ENCODE peak calls at places on chromosome 16, in nine cellular contexts. One of them, this sample, is unnamed.

GRCh38 chr16:72850863-72851262 is 197.1 kb downstream of the ZFHX3 start:
- DNase-seq in stomach: no peak
- DNase-seq in IMR-90: peak
- DNase-seq in sigmoid colon: no peak
- DNase-seq in ovary: no peak
- DNase-seq in prostate gland: no peak
- DNase-seq in uterus: peak
- DNase-seq in right lobe of liver: no peak
- DNase-seq in HCT116: no peak
- DNase-seq in this sample: no peak

GRCh38 chr16:3949287-3949686 is 68.8 kb upstream of the CREBBP start:
- DNase-seq in HCT116: no peak
- DNase-seq in uterus: no peak
- DNase-seq in prostate gland: no peak
- DNase-seq in stomach: no peak
- DNase-seq in right lobe of liver: no peak
- DNase-seq in IMR-90: no peak
- DNase-seq in ovary: no peak
- DNase-seq in sigmoid colon: peak
- DNase-seq in this sample: no peak

GRCh38 chr16:3842994-3843393 is 37.5 kb downstream of the CREBBP start:
- DNase-seq in uterus: no peak
- DNase-seq in IMR-90: no peak
- DNase-seq in stomach: no peak
- DNase-seq in prostate gland: no peak
- DNase-seq in sigmoid colon: peak
- DNase-seq in HCT116: no peak
- DNase-seq in ovary: no peak
- DNase-seq in right lobe of liver: peak
- DNase-seq in this sample: no peak

GRCh38 chr16:82016268-82016667 is 5.0 kb upstream of the SDR42E1 start:
- DNase-seq in ovary: no peak
- DNase-seq in IMR-90: peak
- DNase-seq in uterus: no peak
- DNase-seq in prostate gland: peak
- DNase-seq in stomach: no peak
- DNase-seq in right lobe of liver: no peak
- DNase-seq in sigmoid colon: no peak
- DNase-seq in HCT116: peak
- DNase-seq in this sample: peak

GRCh38 chr16:5205394-5206040 is 107.9 kb upstream of the EEF2KMT start:
- DNase-seq in HCT116: no peak
- DNase-seq in sigmoid colon: no peak
- DNase-seq in uterus: no peak
- DNase-seq in ovary: no peak
- DNase-seq in prostate gland: no peak
- DNase-seq in IMR-90: no peak
- DNase-seq in stomach: no peak
- DNase-seq in right lobe of liver: no peak
- DNase-seq in this sample: no peak

GRCh38 chr16:89452925-89453324 is 37.4 kb downstream of the ANKRD11 start:
- DNase-seq in uterus: no peak
- DNase-seq in HCT116: no peak
- DNase-seq in IMR-90: no peak
- DNase-seq in prostate gland: no peak
- DNase-seq in stomach: no peak
- DNase-seq in right lobe of liver: no peak
- DNase-seq in ovary: no peak
- DNase-seq in sigmoid colon: no peak
- DNase-seq in this sample: no peak

GRCh38 chr16:67801889-67802288 is 4.5 kb downstream of the RANBP10 start:
- DNase-seq in IMR-90: no peak
- DNase-seq in right lobe of liver: no peak
- DNase-seq in prostate gland: no peak
- DNase-seq in sigmoid colon: no peak
- DNase-seq in uterus: no peak
- DNase-seq in ovary: no peak
- DNase-seq in HCT116: no peak
- DNase-seq in stomach: no peak
- DNase-seq in this sample: no peak

GRCh38 chr16:55647343-55647742 is 8.4 kb upstream of the SLC6A2 start:
- DNase-seq in IMR-90: no peak
- DNase-seq in uterus: no peak
- DNase-seq in right lobe of liver: no peak
- DNase-seq in ovary: no peak
- DNase-seq in prostate gland: no peak
- DNase-seq in sigmoid colon: no peak
- DNase-seq in stomach: no peak
- DNase-seq in HCT116: no peak
- DNase-seq in this sample: no peak

GRCh38 chr16:62805221-62805857 is 769.1 kb upstream of the CDH8 start:
- DNase-seq in HCT116: no peak
- DNase-seq in uterus: no peak
- DNase-seq in prostate gland: no peak
- DNase-seq in ovary: no peak
- DNase-seq in right lobe of liver: peak
- DNase-seq in sigmoid colon: peak
- DNase-seq in IMR-90: no peak
- DNase-seq in stomach: peak
- DNase-seq in this sample: no peak

GRCh38 chr16:89921699-89922476 is 1.3 kb upstream of the TUBB3 start:
- DNase-seq in uterus: peak
- DNase-seq in ovary: peak
- DNase-seq in sigmoid colon: peak
- DNase-seq in IMR-90: peak
- DNase-seq in stomach: peak
- DNase-seq in HCT116: peak
- DNase-seq in prostate gland: no peak
- DNase-seq in right lobe of liver: no peak
- DNase-seq in this sample: peak

GRCh38 chr16:78693496-78693895 is 594.0 kb downstream of the WWOX start:
- DNase-seq in right lobe of liver: no peak
- DNase-seq in ovary: no peak
- DNase-seq in IMR-90: no peak
- DNase-seq in sigmoid colon: no peak
- DNase-seq in uterus: no peak
- DNase-seq in prostate gland: no peak
- DNase-seq in HCT116: no peak
- DNase-seq in stomach: no peak
- DNase-seq in this sample: no peak

GRCh38 chr16:23387666-23388065 is 65.3 kb downstream of the COG7 start:
- DNase-seq in right lobe of liver: no peak
- DNase-seq in IMR-90: no peak
- DNase-seq in uterus: no peak
- DNase-seq in prostate gland: no peak
- DNase-seq in sigmoid colon: no peak
- DNase-seq in HCT116: no peak
- DNase-seq in stomach: no peak
- DNase-seq in ovary: no peak
- DNase-seq in this sample: no peak

GRCh38 chr16:89017956-89018604 is 41.1 kb upstream of the CBFA2T3 start:
- DNase-seq in sigmoid colon: peak
- DNase-seq in stomach: no peak
- DNase-seq in prostate gland: no peak
- DNase-seq in ovary: no peak
- DNase-seq in IMR-90: no peak
- DNase-seq in uterus: no peak
- DNase-seq in right lobe of liver: no peak
- DNase-seq in HCT116: no peak
- DNase-seq in this sample: no peak

GRCh38 chr16:68972720-68973119 is 129.4 kb downstream of the TANGO6 start:
- DNase-seq in sigmoid colon: no peak
- DNase-seq in ovary: no peak
- DNase-seq in right lobe of liver: no peak
- DNase-seq in IMR-90: peak
- DNase-seq in stomach: no peak
- DNase-seq in uterus: no peak
- DNase-seq in HCT116: no peak
- DNase-seq in prostate gland: no peak
- DNase-seq in this sample: no peak

GRCh38 chr16:73483076-73483791 is 435.3 kb upstream of the ZFHX3 start:
- DNase-seq in HCT116: no peak
- DNase-seq in uterus: no peak
- DNase-seq in prostate gland: no peak
- DNase-seq in IMR-90: no peak
- DNase-seq in right lobe of liver: no peak
- DNase-seq in sigmoid colon: no peak
- DNase-seq in stomach: no peak
- DNase-seq in ovary: no peak
- DNase-seq in this sample: no peak

GRCh38 chr16:85319208-85319983 is 207.1 kb upstream of the CIBAR2 start:
- DNase-seq in ovary: no peak
- DNase-seq in HCT116: no peak
- DNase-seq in stomach: no peak
- DNase-seq in sigmoid colon: no peak
- DNase-seq in IMR-90: no peak
- DNase-seq in uterus: no peak
- DNase-seq in prostate gland: no peak
- DNase-seq in right lobe of liver: no peak
- DNase-seq in this sample: no peak

GRCh38 chr16:85320677-85321385 is 208.6 kb upstream of the CIBAR2 start:
- DNase-seq in sigmoid colon: no peak
- DNase-seq in prostate gland: no peak
- DNase-seq in stomach: no peak
- DNase-seq in ovary: no peak
- DNase-seq in right lobe of liver: no peak
- DNase-seq in uterus: no peak
- DNase-seq in IMR-90: no peak
- DNase-seq in HCT116: no peak
- DNase-seq in this sample: no peak

GRCh38 chr16:85317704-85318103 is 205.4 kb upstream of the CIBAR2 start:
- DNase-seq in right lobe of liver: no peak
- DNase-seq in HCT116: no peak
- DNase-seq in sigmoid colon: no peak
- DNase-seq in IMR-90: no peak
- DNase-seq in ovary: no peak
- DNase-seq in uterus: no peak
- DNase-seq in prostate gland: no peak
- DNase-seq in stomach: no peak
- DNase-seq in this sample: no peak

GRCh38 chr16:85321856-85322271 is 209.6 kb upstream of the CIBAR2 start:
- DNase-seq in stomach: peak
- DNase-seq in sigmoid colon: peak
- DNase-seq in HCT116: no peak
- DNase-seq in uterus: peak
- DNase-seq in prostate gland: peak
- DNase-seq in ovary: peak
- DNase-seq in IMR-90: peak
- DNase-seq in right lobe of liver: peak
- DNase-seq in this sample: peak

GRCh38 chr16:85319984-85320440 is 207.7 kb upstream of the CIBAR2 start:
- DNase-seq in right lobe of liver: no peak
- DNase-seq in stomach: no peak
- DNase-seq in ovary: no peak
- DNase-seq in uterus: no peak
- DNase-seq in IMR-90: no peak
- DNase-seq in prostate gland: no peak
- DNase-seq in HCT116: no peak
- DNase-seq in sigmoid colon: no peak
- DNase-seq in this sample: no peak
- TF ChIP-seq POLR2A in right lobe of liver: no peak
- TF ChIP-seq POLR2A in stomach: no peak
- TF ChIP-seq POLR2A in ovary: no peak
- TF ChIP-seq POLR2A in uterus: no peak
- TF ChIP-seq POLR2A in IMR-90: no peak
- TF ChIP-seq POLR2A in prostate gland: no peak
- TF ChIP-seq POLR2A in HCT116: no peak
- TF ChIP-seq POLR2A in sigmoid colon: no peak
- TF ChIP-seq POLR2A in this sample: no peak

GRCh38 chr16:96935-97381 is 18.9 kb downstream of the MPG start:
- DNase-seq in right lobe of liver: peak
- DNase-seq in HCT116: peak
- DNase-seq in ovary: peak
- DNase-seq in uterus: peak
- DNase-seq in IMR-90: peak
- DNase-seq in sigmoid colon: peak
- DNase-seq in prostate gland: peak
- DNase-seq in stomach: peak
- DNase-seq in this sample: peak
- TF ChIP-seq POLR2A in right lobe of liver: no peak
- TF ChIP-seq POLR2A in HCT116: no peak
- TF ChIP-seq POLR2A in ovary: peak
- TF ChIP-seq POLR2A in uterus: no peak
- TF ChIP-seq POLR2A in IMR-90: peak
- TF ChIP-seq POLR2A in sigmoid colon: no peak
- TF ChIP-seq POLR2A in prostate gland: peak
- TF ChIP-seq POLR2A in stomach: no peak
- TF ChIP-seq POLR2A in this sample: no peak

GRCh38 chr16:2514333-2515179 is 804 bp downstream of the ATP6V0C start:
- DNase-seq in HCT116: no peak
- DNase-seq in right lobe of liver: peak
- DNase-seq in ovary: peak
- DNase-seq in stomach: peak
- DNase-seq in sigmoid colon: peak
- DNase-seq in IMR-90: no peak
- DNase-seq in prostate gland: no peak
- DNase-seq in uterus: no peak
- DNase-seq in this sample: no peak

GRCh38 chr16:2518823-2519710 is 1.1 kb upstream of the AMDHD2 start:
- DNase-seq in HCT116: no peak
- DNase-seq in prostate gland: no peak
- DNase-seq in right lobe of liver: peak
- DNase-seq in uterus: peak
- DNase-seq in ovary: peak
- DNase-seq in stomach: no peak
- DNase-seq in sigmoid colon: peak
- DNase-seq in IMR-90: no peak
- DNase-seq in this sample: no peak

GRCh38 chr16:2517954-2518605 is 2.1 kb upstream of the AMDHD2 start:
- DNase-seq in right lobe of liver: no peak
- DNase-seq in uterus: no peak
- DNase-seq in IMR-90: no peak
- DNase-seq in prostate gland: no peak
- DNase-seq in ovary: no peak
- DNase-seq in HCT116: no peak
- DNase-seq in sigmoid colon: no peak
- DNase-seq in stomach: no peak
- DNase-seq in this sample: no peak

GRCh38 chr16:2515180-2515803 is 1.5 kb downstream of the ATP6V0C start:
- DNase-seq in uterus: no peak
- DNase-seq in stomach: peak
- DNase-seq in prostate gland: no peak
- DNase-seq in sigmoid colon: no peak
- DNase-seq in ovary: peak
- DNase-seq in right lobe of liver: no peak
- DNase-seq in IMR-90: no peak
- DNase-seq in HCT116: no peak
- DNase-seq in this sample: no peak

GRCh38 chr16:2516391-2517240 is 2.9 kb downstream of the ATP6V0C start:
- DNase-seq in sigmoid colon: no peak
- DNase-seq in stomach: no peak
- DNase-seq in HCT116: no peak
- DNase-seq in IMR-90: peak
- DNase-seq in ovary: no peak
- DNase-seq in right lobe of liver: peak
- DNase-seq in prostate gland: no peak
- DNase-seq in uterus: no peak
- DNase-seq in this sample: no peak
- TF ChIP-seq POLR2A in sigmoid colon: no peak
- TF ChIP-seq POLR2A in stomach: no peak
- TF ChIP-seq POLR2A in HCT116: no peak
- TF ChIP-seq POLR2A in IMR-90: no peak
- TF ChIP-seq POLR2A in ovary: no peak
- TF ChIP-seq POLR2A in right lobe of liver: no peak
- TF ChIP-seq POLR2A in prostate gland: no peak
- TF ChIP-seq POLR2A in uterus: no peak
- TF ChIP-seq POLR2A in this sample: no peak

GRCh38 chr16:25031441-25032307 is 16.5 kb upstream of the ARHGAP17 start:
- DNase-seq in stomach: peak
- DNase-seq in prostate gland: peak
- DNase-seq in sigmoid colon: peak
- DNase-seq in ovary: peak
- DNase-seq in uterus: peak
- DNase-seq in right lobe of liver: peak
- DNase-seq in IMR-90: peak
- DNase-seq in HCT116: peak
- DNase-seq in this sample: peak
- TF ChIP-seq POLR2A in stomach: no peak
- TF ChIP-seq POLR2A in prostate gland: peak
- TF ChIP-seq POLR2A in sigmoid colon: peak
- TF ChIP-seq POLR2A in ovary: peak
- TF ChIP-seq POLR2A in uterus: peak
- TF ChIP-seq POLR2A in right lobe of liver: peak
- TF ChIP-seq POLR2A in IMR-90: peak
- TF ChIP-seq POLR2A in HCT116: peak
- TF ChIP-seq POLR2A in this sample: peak

This sample was measured in H54.